ENCODE peak calls at places on chromosome 6, in six cellular contexts. One of them, this sample, is unnamed.

GRCh38 chr6:169722362-169723199 is 1.7 kb downstream of the PHF10 start:
- DNase-seq in A549: peak; percentile 40
- DNase-seq in ovary: peak; percentile 35
- DNase-seq in K562: no peak
- DNase-seq in HepG2: peak; percentile 81
- DNase-seq in transverse colon: peak; percentile 54
- DNase-seq in this sample: no peak

GRCh38 chr6:38799529-38800184 is 84.5 kb downstream of the DNAH8 start:
- DNase-seq in A549: no peak
- DNase-seq in ovary: no peak
- DNase-seq in K562: no peak
- DNase-seq in HepG2: no peak
- DNase-seq in transverse colon: no peak
- DNase-seq in this sample: no peak

GRCh38 chr6:153814136-153814535 is 224.9 kb upstream of the OPRM1 start:
- DNase-seq in A549: no peak
- DNase-seq in ovary: no peak
- DNase-seq in K562: no peak
- DNase-seq in HepG2: no peak
- DNase-seq in transverse colon: no peak
- DNase-seq in this sample: no peak

GRCh38 chr6:124190256-124190655 is 386.6 kb downstream of the NKAIN2 start:
- DNase-seq in A549: no peak
- DNase-seq in ovary: no peak
- DNase-seq in K562: no peak
- DNase-seq in HepG2: no peak
- DNase-seq in transverse colon: no peak
- DNase-seq in this sample: no peak

GRCh38 chr6:11702039-11702795 is 76.4 kb downstream of the ADTRP start:
- DNase-seq in A549: peak; percentile 51
- DNase-seq in ovary: no peak
- DNase-seq in K562: no peak
- DNase-seq in HepG2: no peak
- DNase-seq in transverse colon: no peak
- DNase-seq in this sample: no peak

GRCh38 chr6:88780714-88781389 is 182.6 kb downstream of the RNGTT start:
- DNase-seq in A549: peak; percentile 61
- DNase-seq in ovary: peak; percentile 21
- DNase-seq in K562: peak; percentile 41
- DNase-seq in HepG2: peak; percentile 60
- DNase-seq in transverse colon: peak; percentile 37
- DNase-seq in this sample: no peak

GRCh38 chr6:148887181-148887580 is 140.4 kb downstream of the UST start:
- DNase-seq in A549: no peak
- DNase-seq in ovary: no peak
- DNase-seq in K562: no peak
- DNase-seq in HepG2: no peak
- DNase-seq in transverse colon: no peak
- DNase-seq in this sample: no peak

GRCh38 chr6:77339926-77340325 is 123.4 kb downstream of the HTR1B start:
- DNase-seq in A549: no peak
- DNase-seq in ovary: no peak
- DNase-seq in K562: no peak
- DNase-seq in HepG2: no peak
- DNase-seq in transverse colon: no peak
- DNase-seq in this sample: no peak

GRCh38 chr6:115602471-115602870 is 458.2 kb downstream of the FRK start:
- DNase-seq in A549: no peak
- DNase-seq in ovary: no peak
- DNase-seq in K562: no peak
- DNase-seq in HepG2: no peak
- DNase-seq in transverse colon: no peak
- DNase-seq in this sample: no peak

GRCh38 chr6:21375717-21376116 is 217.8 kb upstream of the SOX4 start:
- DNase-seq in A549: no peak
- DNase-seq in ovary: no peak
- DNase-seq in K562: no peak
- DNase-seq in HepG2: no peak
- DNase-seq in transverse colon: no peak
- DNase-seq in this sample: no peak

GRCh38 chr6:107444277-107444676 is 15.1 kb downstream of the PDSS2 start:
- DNase-seq in A549: no peak
- DNase-seq in ovary: no peak
- DNase-seq in K562: no peak
- DNase-seq in HepG2: no peak
- DNase-seq in transverse colon: no peak
- DNase-seq in this sample: no peak

GRCh38 chr6:111971866-111972532 is 81.9 kb upstream of the CCN6 start:
- DNase-seq in A549: no peak
- DNase-seq in ovary: no peak
- DNase-seq in K562: no peak
- DNase-seq in HepG2: no peak
- DNase-seq in transverse colon: no peak
- DNase-seq in this sample: no peak

GRCh38 chr6:160265869-160266476 is 7.4 kb upstream of the SLC22A2 start:
- DNase-seq in A549: no peak
- DNase-seq in ovary: no peak
- DNase-seq in K562: no peak
- DNase-seq in HepG2: no peak
- DNase-seq in transverse colon: no peak
- DNase-seq in this sample: no peak

GRCh38 chr6:160261120-160261450 is 2.5 kb upstream of the SLC22A2 start:
- DNase-seq in A549: no peak
- DNase-seq in ovary: no peak
- DNase-seq in K562: no peak
- DNase-seq in HepG2: no peak
- DNase-seq in transverse colon: no peak
- DNase-seq in this sample: no peak

GRCh38 chr6:160264213-160264612 is 5.6 kb upstream of the SLC22A2 start:
- DNase-seq in A549: no peak
- DNase-seq in ovary: no peak
- DNase-seq in K562: no peak
- DNase-seq in HepG2: no peak
- DNase-seq in transverse colon: no peak
- DNase-seq in this sample: no peak

GRCh38 chr6:160261991-160262718 is 3.5 kb upstream of the SLC22A2 start:
- DNase-seq in A549: peak; percentile 58
- DNase-seq in ovary: no peak
- DNase-seq in K562: peak; percentile 46
- DNase-seq in HepG2: peak; percentile 45
- DNase-seq in transverse colon: no peak
- DNase-seq in this sample: no peak

GRCh38 chr6:160263214-160263939 is 4.8 kb upstream of the SLC22A2 start:
- DNase-seq in A549: no peak
- DNase-seq in ovary: no peak
- DNase-seq in K562: no peak
- DNase-seq in HepG2: no peak
- DNase-seq in transverse colon: no peak
- DNase-seq in this sample: no peak
- TF ChIP-seq EP300 in A549: no peak
- TF ChIP-seq EP300 in ovary: no peak
- TF ChIP-seq EP300 in K562: no peak
- TF ChIP-seq EP300 in HepG2: no peak
- TF ChIP-seq EP300 in transverse colon: no peak
- TF ChIP-seq EP300 in this sample: no peak

DNA sequence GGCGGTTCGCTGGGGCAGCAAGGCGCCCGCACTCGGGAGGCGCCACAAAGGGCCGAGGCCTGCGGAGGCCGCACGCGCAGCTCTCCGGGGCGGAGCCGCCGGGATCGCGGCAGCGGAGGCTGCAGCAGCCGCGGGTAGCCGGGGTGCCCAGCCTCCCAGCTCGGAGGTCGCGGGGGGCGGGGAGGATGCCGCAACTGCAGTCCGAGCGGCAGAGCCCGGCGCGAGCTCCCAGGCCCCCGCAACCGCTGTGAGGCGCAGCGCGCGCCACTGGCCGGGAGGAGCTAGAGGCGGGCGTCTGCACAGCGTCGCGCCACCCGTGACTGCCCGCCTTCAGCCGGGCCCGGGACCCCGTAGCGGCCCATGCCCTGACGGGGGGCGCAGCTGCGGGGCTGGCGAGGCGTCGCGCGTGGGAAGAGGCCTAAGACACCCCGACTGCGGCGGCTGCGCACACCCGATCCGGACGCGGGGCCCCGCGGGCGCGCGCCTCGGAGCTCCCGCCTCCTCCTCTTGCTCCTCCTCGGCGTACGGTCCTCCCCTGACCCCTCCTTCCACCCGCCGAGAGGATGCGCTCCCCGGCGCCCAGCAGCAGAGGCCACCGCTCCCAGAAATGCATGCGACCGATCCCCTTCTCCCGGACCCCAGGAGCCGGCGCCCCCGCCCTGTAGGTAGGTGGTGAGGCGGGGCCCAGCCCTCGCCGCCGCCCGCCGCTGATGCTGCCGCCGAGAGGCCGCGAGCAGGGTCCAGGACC is at the start of gene NCOA7:
- DNase-seq in A549: peak; percentile 72
- DNase-seq in ovary: peak; percentile 81
- DNase-seq in K562: peak; percentile 78
- DNase-seq in HepG2: peak; percentile 65
- DNase-seq in transverse colon: peak; percentile 82
- DNase-seq in this sample: peak; percentile 93
- TF ChIP-seq EP300 in A549: no peak
- TF ChIP-seq EP300 in ovary: no peak
- TF ChIP-seq EP300 in K562: no peak
- TF ChIP-seq EP300 in HepG2: no peak
- TF ChIP-seq EP300 in transverse colon: no peak
- TF ChIP-seq EP300 in this sample: no peak

DNA sequence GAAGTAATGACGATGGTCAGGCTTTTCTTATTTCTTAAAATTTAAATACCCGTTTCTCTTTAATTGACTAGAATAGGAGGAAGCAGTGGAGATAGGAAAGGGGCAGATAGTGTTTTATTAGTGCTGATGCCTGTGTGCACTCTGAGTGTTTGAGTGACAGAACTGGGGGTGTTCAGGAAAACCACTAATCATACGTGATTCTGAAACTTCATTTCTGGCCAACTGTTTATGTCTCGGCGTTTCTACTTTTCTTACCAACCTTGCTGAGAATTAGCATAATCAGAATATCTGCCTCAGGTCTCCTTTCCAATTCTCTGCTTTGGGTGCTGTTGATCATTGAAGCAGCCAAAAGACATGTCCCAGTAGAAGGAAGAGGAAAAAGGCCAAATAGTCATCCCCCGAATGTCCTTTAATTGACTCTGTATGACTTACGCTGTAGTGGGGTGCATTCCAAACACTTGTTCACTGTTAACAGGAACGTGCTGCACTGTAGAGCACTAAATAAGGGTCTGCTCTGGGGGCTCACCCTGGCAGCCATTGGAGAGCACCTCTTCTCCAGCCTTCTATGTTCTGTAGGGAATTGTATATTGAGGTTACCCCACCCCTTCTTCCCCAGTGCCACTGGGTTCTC is 152.9 kb downstream of the JARID2 start:
- DNase-seq in A549: no peak
- DNase-seq in ovary: no peak
- DNase-seq in K562: no peak
- DNase-seq in HepG2: no peak
- DNase-seq in transverse colon: no peak
- DNase-seq in this sample: no peak
- TF ChIP-seq EP300 in A549: no peak
- TF ChIP-seq EP300 in ovary: no peak
- TF ChIP-seq EP300 in K562: no peak
- TF ChIP-seq EP300 in HepG2: no peak
- TF ChIP-seq EP300 in transverse colon: no peak
- TF ChIP-seq EP300 in this sample: no peak

DNA sequence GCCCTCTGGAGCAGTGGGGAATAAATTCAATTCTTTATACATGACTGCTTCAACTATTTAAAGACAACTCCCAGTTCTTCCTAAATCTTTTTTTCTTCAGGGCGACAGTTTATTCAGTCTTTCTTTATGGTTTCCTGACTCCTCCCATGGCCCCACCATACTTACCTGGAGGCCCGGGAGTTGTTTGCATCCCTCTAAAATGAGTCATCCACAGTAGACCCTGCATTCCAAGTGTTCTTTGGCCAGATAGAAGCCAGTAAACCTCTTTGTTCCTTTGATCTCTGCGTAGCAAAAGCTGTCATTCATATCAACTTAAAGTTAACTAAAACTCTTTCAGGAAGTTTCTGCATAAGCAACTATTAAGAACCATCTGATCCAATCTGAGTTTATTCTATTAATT is 73.5 kb downstream of the LCA5 start:
- DNase-seq in A549: no peak
- DNase-seq in ovary: no peak
- DNase-seq in K562: no peak
- DNase-seq in HepG2: peak; percentile 86
- DNase-seq in transverse colon: no peak
- DNase-seq in this sample: no peak
- TF ChIP-seq EP300 in A549: no peak
- TF ChIP-seq EP300 in ovary: no peak
- TF ChIP-seq EP300 in K562: no peak
- TF ChIP-seq EP300 in HepG2: peak; percentile 71
- TF ChIP-seq EP300 in transverse colon: no peak
- TF ChIP-seq EP300 in this sample: no peak

GRCh38 chr6:139882234-139882633 is 507.8 kb upstream of the CITED2 start:
- DNase-seq in A549: no peak
- DNase-seq in ovary: no peak
- DNase-seq in K562: no peak
- DNase-seq in HepG2: no peak
- DNase-seq in transverse colon: no peak
- DNase-seq in this sample: no peak

GRCh38 chr6:139881251-139881650 is 506.8 kb upstream of the CITED2 start:
- DNase-seq in A549: no peak
- DNase-seq in ovary: no peak
- DNase-seq in K562: no peak
- DNase-seq in HepG2: no peak
- DNase-seq in transverse colon: no peak
- DNase-seq in this sample: no peak

GRCh38 chr6:139883776-139884175 is 509.3 kb upstream of the CITED2 start:
- DNase-seq in A549: no peak
- DNase-seq in ovary: no peak
- DNase-seq in K562: no peak
- DNase-seq in HepG2: no peak
- DNase-seq in transverse colon: no peak
- DNase-seq in this sample: no peak

GRCh38 chr6:139881728-139882211 is 507.3 kb upstream of the CITED2 start:
- DNase-seq in A549: peak; percentile 36
- DNase-seq in ovary: no peak
- DNase-seq in K562: peak; percentile 27
- DNase-seq in HepG2: peak; percentile 34
- DNase-seq in transverse colon: peak; percentile 55
- DNase-seq in this sample: no peak

GRCh38 chr6:139882977-139883728 is 508.7 kb upstream of the CITED2 start:
- DNase-seq in A549: no peak
- DNase-seq in ovary: no peak
- DNase-seq in K562: no peak
- DNase-seq in HepG2: peak; percentile 7
- DNase-seq in transverse colon: no peak
- DNase-seq in this sample: no peak
- TF ChIP-seq EP300 in A549: no peak
- TF ChIP-seq EP300 in ovary: no peak
- TF ChIP-seq EP300 in K562: no peak
- TF ChIP-seq EP300 in HepG2: no peak
- TF ChIP-seq EP300 in transverse colon: no peak
- TF ChIP-seq EP300 in this sample: no peak

DNA sequence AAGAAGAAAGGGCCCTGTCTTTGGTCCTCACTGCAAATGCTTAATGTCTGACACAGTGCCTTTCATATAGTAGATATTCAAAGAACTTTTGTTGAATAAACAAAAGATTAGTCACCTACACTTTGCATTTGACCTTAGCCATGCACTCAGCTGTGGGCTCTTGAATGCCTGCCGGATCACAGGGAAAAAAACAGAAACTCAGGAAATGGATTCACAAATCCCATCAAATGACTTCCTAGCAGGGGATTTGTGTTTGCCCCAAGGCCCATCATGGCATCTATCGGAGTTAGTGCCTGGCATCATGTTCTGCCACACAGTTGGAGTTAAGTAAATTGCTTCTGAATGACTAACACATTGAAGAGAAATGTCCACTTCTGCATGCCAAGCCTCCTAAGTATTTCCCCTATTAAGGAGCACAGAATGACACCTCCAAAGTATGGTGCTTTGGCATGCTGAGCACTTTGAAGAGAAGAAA is 72.3 kb upstream of the DST start:
- DNase-seq in A549: peak; percentile 68
- DNase-seq in ovary: no peak
- DNase-seq in K562: no peak
- DNase-seq in HepG2: peak; percentile 81
- DNase-seq in transverse colon: no peak
- DNase-seq in this sample: no peak
- TF ChIP-seq EP300 in A549: no peak
- TF ChIP-seq EP300 in ovary: no peak
- TF ChIP-seq EP300 in K562: no peak
- TF ChIP-seq EP300 in HepG2: peak; percentile 74
- TF ChIP-seq EP300 in transverse colon: no peak
- TF ChIP-seq EP300 in this sample: no peak

This sample was measured in suprapubic skin.